ENCODE peak calls at places on chromosomes 12 and 14, in eight cellular contexts. One of them, this sample, is unnamed.

GRCh38 chr12:63066782-63067181 is 84.2 kb downstream of the AVPR1A start:
- DNase-seq in glomerular endothelial cell: no peak
- DNase-seq in pancreas: no peak
- DNase-seq in EL: no peak
- DNase-seq in kidney epithelial cell: no peak
- DNase-seq in astrocyte of the spinal cord: no peak
- DNase-seq in T-helper 2 cell: no peak
- DNase-seq in iris pigment epithelial cell: no peak
- DNase-seq in this sample: no peak

GRCh38 chr12:56517854-56518253 is 3.8 kb upstream of the RBMS2 start:
- DNase-seq in glomerular endothelial cell: no peak
- DNase-seq in pancreas: no peak
- DNase-seq in EL: no peak
- DNase-seq in kidney epithelial cell: no peak
- DNase-seq in astrocyte of the spinal cord: no peak
- DNase-seq in T-helper 2 cell: no peak
- DNase-seq in iris pigment epithelial cell: no peak
- DNase-seq in this sample: no peak

GRCh38 chr12:54993181-54993835 is 8.7 kb upstream of the TESPA1 start:
- DNase-seq in glomerular endothelial cell: peak; percentile 42
- DNase-seq in pancreas: peak; percentile 38
- DNase-seq in EL: peak; percentile 59
- DNase-seq in kidney epithelial cell: no peak
- DNase-seq in astrocyte of the spinal cord: peak; percentile 58
- DNase-seq in T-helper 2 cell: no peak
- DNase-seq in iris pigment epithelial cell: peak; percentile 62
- DNase-seq in this sample: peak; percentile 51

GRCh38 chr14:20655851-20656250 is 14.4 kb upstream of the OR6S1 start:
- DNase-seq in glomerular endothelial cell: no peak
- DNase-seq in pancreas: no peak
- DNase-seq in EL: no peak
- DNase-seq in kidney epithelial cell: no peak
- DNase-seq in astrocyte of the spinal cord: no peak
- DNase-seq in T-helper 2 cell: no peak
- DNase-seq in iris pigment epithelial cell: no peak
- DNase-seq in this sample: no peak

GRCh38 chr12:92362785-92363184 is 217.1 kb upstream of the BTG1 start:
- DNase-seq in glomerular endothelial cell: no peak
- DNase-seq in pancreas: no peak
- DNase-seq in EL: no peak
- DNase-seq in kidney epithelial cell: no peak
- DNase-seq in astrocyte of the spinal cord: no peak
- DNase-seq in T-helper 2 cell: no peak
- DNase-seq in iris pigment epithelial cell: no peak
- DNase-seq in this sample: no peak

GRCh38 chr12:120639771-120640721 is at the start of gene CABP1:
- DNase-seq in glomerular endothelial cell: no peak
- DNase-seq in pancreas: peak; percentile 42
- DNase-seq in EL: peak; percentile 20
- DNase-seq in kidney epithelial cell: no peak
- DNase-seq in astrocyte of the spinal cord: no peak
- DNase-seq in T-helper 2 cell: peak; percentile 41
- DNase-seq in iris pigment epithelial cell: no peak
- DNase-seq in this sample: no peak

GRCh38 chr12:22029991-22030390 is 16.0 kb upstream of the CMAS start:
- DNase-seq in glomerular endothelial cell: no peak
- DNase-seq in pancreas: no peak
- DNase-seq in EL: no peak
- DNase-seq in kidney epithelial cell: no peak
- DNase-seq in astrocyte of the spinal cord: no peak
- DNase-seq in T-helper 2 cell: no peak
- DNase-seq in iris pigment epithelial cell: no peak
- DNase-seq in this sample: no peak

GRCh38 chr14:80304125-80304766 is 92.9 kb upstream of the DIO2 start:
- DNase-seq in glomerular endothelial cell: no peak
- DNase-seq in pancreas: no peak
- DNase-seq in EL: no peak
- DNase-seq in kidney epithelial cell: no peak
- DNase-seq in astrocyte of the spinal cord: no peak
- DNase-seq in T-helper 2 cell: no peak
- DNase-seq in iris pigment epithelial cell: peak; percentile 84
- DNase-seq in this sample: no peak

GRCh38 chr14:54310151-54310851 is 86.5 kb upstream of the CDKN3 start:
- DNase-seq in glomerular endothelial cell: no peak
- DNase-seq in pancreas: no peak
- DNase-seq in EL: peak; percentile 17
- DNase-seq in kidney epithelial cell: no peak
- DNase-seq in astrocyte of the spinal cord: no peak
- DNase-seq in T-helper 2 cell: no peak
- DNase-seq in iris pigment epithelial cell: no peak
- DNase-seq in this sample: no peak

GRCh38 chr12:12976366-12976765 is 23.7 kb downstream of the HEBP1 start:
- DNase-seq in glomerular endothelial cell: no peak
- DNase-seq in pancreas: no peak
- DNase-seq in EL: peak; percentile 93
- DNase-seq in kidney epithelial cell: peak; percentile 86
- DNase-seq in astrocyte of the spinal cord: peak; percentile 92
- DNase-seq in T-helper 2 cell: no peak
- DNase-seq in iris pigment epithelial cell: peak; percentile 98
- DNase-seq in this sample: no peak

GRCh38 chr14:44446965-44447364 is 60.1 kb downstream of the FSCB start:
- DNase-seq in glomerular endothelial cell: no peak
- DNase-seq in pancreas: no peak
- DNase-seq in EL: no peak
- DNase-seq in kidney epithelial cell: no peak
- DNase-seq in astrocyte of the spinal cord: no peak
- DNase-seq in T-helper 2 cell: no peak
- DNase-seq in iris pigment epithelial cell: no peak
- DNase-seq in this sample: no peak

GRCh38 chr12:6664902-6665301 is 2.0 kb upstream of the ING4 start:
- DNase-seq in glomerular endothelial cell: no peak
- DNase-seq in pancreas: no peak
- DNase-seq in EL: no peak
- DNase-seq in kidney epithelial cell: no peak
- DNase-seq in astrocyte of the spinal cord: no peak
- DNase-seq in T-helper 2 cell: no peak
- DNase-seq in iris pigment epithelial cell: peak; percentile 9
- DNase-seq in this sample: no peak

GRCh38 chr12:96047621-96048211 is 12.3 kb upstream of the LTA4H start:
- DNase-seq in glomerular endothelial cell: peak; percentile 33
- DNase-seq in pancreas: peak; percentile 35
- DNase-seq in EL: peak; percentile 62
- DNase-seq in kidney epithelial cell: peak; percentile 42
- DNase-seq in astrocyte of the spinal cord: peak; percentile 73
- DNase-seq in T-helper 2 cell: no peak
- DNase-seq in iris pigment epithelial cell: peak; percentile 70
- DNase-seq in this sample: no peak

GRCh38 chr12:47082963-47083621 is 3.3 kb upstream of the AMIGO2 start:
- DNase-seq in glomerular endothelial cell: no peak
- DNase-seq in pancreas: no peak
- DNase-seq in EL: peak; percentile 97
- DNase-seq in kidney epithelial cell: peak; percentile 90
- DNase-seq in astrocyte of the spinal cord: peak; percentile 91
- DNase-seq in T-helper 2 cell: no peak
- DNase-seq in iris pigment epithelial cell: peak; percentile 94
- DNase-seq in this sample: no peak

GRCh38 chr14:61257469-61258057 is 23.6 kb downstream of the TMEM30B start:
- DNase-seq in glomerular endothelial cell: no peak
- DNase-seq in pancreas: no peak
- DNase-seq in EL: no peak
- DNase-seq in kidney epithelial cell: no peak
- DNase-seq in astrocyte of the spinal cord: no peak
- DNase-seq in T-helper 2 cell: no peak
- DNase-seq in iris pigment epithelial cell: no peak
- DNase-seq in this sample: no peak

GRCh38 chr12:79983492-79983891 is 48.6 kb upstream of the PPP1R12A start:
- DNase-seq in glomerular endothelial cell: no peak
- DNase-seq in pancreas: no peak
- DNase-seq in EL: peak; percentile 95
- DNase-seq in kidney epithelial cell: peak; percentile 38
- DNase-seq in astrocyte of the spinal cord: peak; percentile 87
- DNase-seq in T-helper 2 cell: no peak
- DNase-seq in iris pigment epithelial cell: peak; percentile 64
- DNase-seq in this sample: no peak

This sample was measured in tibial artery.